ENCODE peak calls at places on chromosomes 1 and 21, in five cellular contexts. One of them, this sample, is unnamed.

GRCh38 chr1:116710326-116711060 is 43.0 kb upstream of the IGSF3 start:
- DNase-seq in lower lobe of right lung: no peak
- DNase-seq in right lobe of liver: no peak
- DNase-seq in mesendoderm: no peak
- DNase-seq in HCT116: no peak
- DNase-seq in this sample: no peak

GRCh38 chr1:72140222-72140621 is 142.1 kb downstream of the NEGR1 start:
- DNase-seq in lower lobe of right lung: no peak
- DNase-seq in mesendoderm: peak; percentile 19
- DNase-seq in HCT116: no peak
- DNase-seq in right lobe of liver: no peak
- DNase-seq in this sample: no peak

GRCh38 chr21:45875416-45875760 is 106.2 kb upstream of the COL6A1 start:
- DNase-seq in right lobe of liver: peak; percentile 5
- DNase-seq in HCT116: no peak
- DNase-seq in lower lobe of right lung: no peak
- DNase-seq in mesendoderm: no peak
- DNase-seq in this sample: peak; percentile 4

GRCh38 chr1:116763116-116763786 is 9.0 kb downstream of the CD2 start:
- DNase-seq in HCT116: no peak
- DNase-seq in lower lobe of right lung: no peak
- DNase-seq in right lobe of liver: no peak
- DNase-seq in mesendoderm: no peak
- DNase-seq in this sample: no peak

GRCh38 chr1:15975358-15975804 is 520 bp downstream of the ZBTB17 start:
- DNase-seq in mesendoderm: peak; percentile 85
- DNase-seq in HCT116: no peak
- DNase-seq in right lobe of liver: peak; percentile 77
- DNase-seq in lower lobe of right lung: peak; percentile 65
- DNase-seq in this sample: peak; percentile 67

GRCh38 chr1:216005916-216006315 is 417.3 kb downstream of the USH2A start:
- DNase-seq in mesendoderm: no peak
- DNase-seq in right lobe of liver: no peak
- DNase-seq in lower lobe of right lung: no peak
- DNase-seq in HCT116: no peak
- DNase-seq in this sample: no peak

GRCh38 chr21:38669186-38669585 is 136.5 kb upstream of the ETS2 start:
- DNase-seq in right lobe of liver: no peak
- DNase-seq in lower lobe of right lung: no peak
- DNase-seq in mesendoderm: peak; percentile 49
- DNase-seq in HCT116: no peak
- DNase-seq in this sample: no peak

GRCh38 chr1:203754455-203754864 is 10.5 kb upstream of the LAX1 start:
- DNase-seq in lower lobe of right lung: no peak
- DNase-seq in right lobe of liver: no peak
- DNase-seq in HCT116: no peak
- DNase-seq in mesendoderm: no peak
- DNase-seq in this sample: no peak

GRCh38 chr1:27418326-27418761 is 25.9 kb downstream of the GPR3 start:
- DNase-seq in mesendoderm: peak; percentile 65
- DNase-seq in HCT116: no peak
- DNase-seq in right lobe of liver: no peak
- DNase-seq in lower lobe of right lung: peak; percentile 62
- DNase-seq in this sample: peak; percentile 65

GRCh38 chr21:32475162-32475812 is 62.8 kb downstream of the EVA1C start:
- DNase-seq in lower lobe of right lung: no peak
- DNase-seq in mesendoderm: no peak
- DNase-seq in HCT116: no peak
- DNase-seq in right lobe of liver: no peak
- DNase-seq in this sample: no peak

GRCh38 chr1:42913426-42914091 is 45.1 kb downstream of the SLC2A1 start:
- DNase-seq in lower lobe of right lung: no peak
- DNase-seq in mesendoderm: peak; percentile 94
- DNase-seq in right lobe of liver: no peak
- DNase-seq in HCT116: peak; percentile 78
- DNase-seq in this sample: no peak

DNA sequence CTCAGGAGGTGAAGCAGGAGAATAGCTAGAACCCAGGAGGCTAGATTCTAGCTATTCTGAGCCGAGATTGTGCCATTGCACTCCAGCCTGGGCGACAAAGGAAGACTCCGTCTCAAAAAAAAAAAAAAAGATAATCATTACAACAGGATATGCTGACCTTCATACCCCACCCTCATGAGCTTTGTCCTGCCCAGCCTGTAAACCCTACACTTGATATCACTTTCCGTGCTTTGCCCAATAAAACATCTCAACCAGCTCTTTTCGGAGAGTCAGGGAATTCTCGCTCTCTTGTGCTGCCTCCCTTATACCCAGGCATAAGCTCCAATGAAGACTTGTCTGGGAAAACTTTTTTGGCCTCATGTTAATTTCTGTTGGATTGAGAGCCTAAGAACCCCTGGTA is 1.5 kb upstream of the TRNAU1AP start:
- DNase-seq in lower lobe of right lung: no peak
- DNase-seq in right lobe of liver: no peak
- DNase-seq in mesendoderm: no peak
- DNase-seq in HCT116: no peak
- DNase-seq in this sample: no peak
- H3K27ac ChIP-seq in lower lobe of right lung: no peak overlapping the region
- H3K27ac ChIP-seq in right lobe of liver: no peak overlapping the region
- H3K27ac ChIP-seq in mesendoderm: no peak overlapping the region
- H3K27ac ChIP-seq in HCT116: no peak overlapping the region
- H3K27ac ChIP-seq in this sample: no peak overlapping the region

DNA sequence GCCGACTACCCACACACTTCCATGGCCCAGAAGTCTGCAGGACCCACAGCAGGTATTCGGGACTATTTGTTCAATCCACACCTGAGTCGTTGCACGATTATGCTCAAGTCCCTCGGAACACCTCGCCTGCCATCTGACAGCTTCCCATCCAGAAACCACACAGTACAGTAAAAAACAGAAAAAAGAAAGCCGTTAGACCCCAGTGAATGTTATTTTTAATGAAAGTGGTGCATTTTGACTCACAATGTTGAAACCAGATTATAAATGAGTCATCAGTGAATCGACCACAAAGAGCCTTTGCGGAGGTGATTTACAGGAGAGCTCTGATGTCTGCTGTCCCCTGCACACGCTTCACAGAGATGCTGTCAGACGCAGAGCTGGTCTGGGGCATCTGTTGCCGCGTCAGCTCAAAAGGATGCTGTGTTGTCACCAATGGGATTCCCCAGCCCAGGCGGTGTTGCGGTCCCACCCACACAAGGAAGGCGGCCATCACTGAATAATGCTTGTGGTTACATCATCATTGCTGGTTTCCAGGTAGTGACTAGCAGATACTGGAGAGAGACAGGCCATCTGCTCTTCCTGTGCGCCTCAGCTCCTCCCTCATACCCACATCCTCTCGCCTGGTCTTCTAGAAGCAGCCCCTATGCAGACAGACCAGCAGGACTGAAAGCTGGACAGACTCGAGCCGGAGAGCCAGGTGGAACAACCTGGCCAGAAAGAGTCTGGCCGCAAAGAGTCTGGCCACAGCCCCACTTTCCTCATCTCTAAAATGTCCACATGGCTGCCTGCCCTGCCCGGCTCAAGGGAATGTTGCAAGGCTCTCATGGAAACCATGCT is 116.8 kb downstream of the TOMM20 start:
- DNase-seq in mesendoderm: peak; percentile 48
- DNase-seq in right lobe of liver: peak; percentile 59
- DNase-seq in lower lobe of right lung: peak; percentile 73
- DNase-seq in HCT116: peak; percentile 81
- DNase-seq in this sample: no peak
- H3K4me3 ChIP-seq in mesendoderm: no peak overlapping the region
- H3K4me3 ChIP-seq in right lobe of liver: no peak overlapping the region
- H3K4me3 ChIP-seq in lower lobe of right lung: no peak overlapping the region
- H3K4me3 ChIP-seq in HCT116: peak overlapping the region; percentile 15
- H3K4me3 ChIP-seq in this sample: no peak overlapping the region

DNA sequence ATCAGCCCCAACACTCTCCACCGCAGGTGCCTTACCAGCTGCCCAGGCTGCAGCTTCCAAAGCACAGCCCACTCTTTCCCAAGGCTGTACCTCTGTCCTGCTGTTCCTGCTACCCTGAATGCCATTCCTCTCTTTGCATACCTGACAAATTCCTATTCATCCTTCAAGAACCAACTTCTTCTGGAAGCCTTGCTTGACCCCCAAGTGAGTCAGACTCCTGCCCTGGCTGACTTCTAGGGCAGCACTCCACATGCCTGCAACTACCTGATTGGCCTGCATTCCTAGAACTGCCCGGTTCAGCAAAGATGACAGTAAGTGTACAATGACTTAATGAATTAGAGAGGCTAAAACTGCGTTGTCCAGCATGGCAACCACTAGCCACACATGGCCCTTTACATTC is 20.8 kb upstream of the PDZK1IP1 start:
- DNase-seq in right lobe of liver: no peak
- DNase-seq in mesendoderm: peak; percentile 88
- DNase-seq in lower lobe of right lung: no peak
- DNase-seq in HCT116: no peak
- DNase-seq in this sample: no peak
- H3K27ac ChIP-seq in right lobe of liver: no peak overlapping the region
- H3K27ac ChIP-seq in mesendoderm: no peak overlapping the region
- H3K27ac ChIP-seq in lower lobe of right lung: no peak overlapping the region
- H3K27ac ChIP-seq in HCT116: no peak overlapping the region
- H3K27ac ChIP-seq in this sample: no peak overlapping the region

DNA sequence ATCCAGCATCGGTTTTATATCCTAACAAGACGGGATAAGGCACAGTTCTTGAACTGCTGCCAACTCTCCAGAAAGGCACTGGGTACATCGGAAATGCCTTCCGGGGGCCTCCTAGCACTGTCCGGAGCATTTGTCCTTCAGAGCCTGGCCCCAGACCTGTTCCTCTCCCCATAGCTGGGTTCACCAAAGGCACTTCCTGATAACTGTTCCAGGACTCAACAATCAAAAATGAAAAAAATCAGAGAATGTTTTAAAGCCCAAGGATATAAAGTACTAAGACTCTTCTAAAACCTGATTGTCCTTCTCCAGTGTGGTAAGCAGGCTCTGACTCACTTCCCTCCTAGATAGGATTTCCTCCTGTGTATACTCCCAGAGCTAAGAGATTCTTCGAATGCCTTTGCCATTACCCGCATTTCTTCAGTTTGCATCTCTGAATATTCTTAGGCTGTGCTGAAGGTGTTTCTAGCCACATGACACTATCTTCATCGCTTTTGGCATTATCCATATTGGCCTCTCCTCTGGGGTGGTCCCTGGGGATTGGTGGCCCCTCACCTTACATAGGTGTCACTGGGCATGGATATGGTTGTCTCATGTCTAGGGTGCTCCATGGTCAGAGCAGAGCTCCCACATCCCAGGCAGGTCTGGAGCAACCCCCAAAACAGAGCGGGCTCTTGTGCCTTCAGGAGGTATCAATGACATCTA is 112.9 kb downstream of the ZBTB18 start:
- DNase-seq in mesendoderm: peak; percentile 98
- DNase-seq in right lobe of liver: no peak
- DNase-seq in HCT116: peak; percentile 83
- DNase-seq in lower lobe of right lung: no peak
- DNase-seq in this sample: no peak
- H3K4me3 ChIP-seq in mesendoderm: no peak overlapping the region
- H3K4me3 ChIP-seq in right lobe of liver: no peak overlapping the region
- H3K4me3 ChIP-seq in HCT116: peak overlapping the region; percentile 45
- H3K4me3 ChIP-seq in lower lobe of right lung: no peak overlapping the region
- H3K4me3 ChIP-seq in this sample: no peak overlapping the region

GRCh38 chr1:51736702-51737101 is 119.8 kb downstream of the OSBPL9 start:
- DNase-seq in mesendoderm: no peak
- DNase-seq in lower lobe of right lung: no peak
- DNase-seq in right lobe of liver: no peak
- DNase-seq in HCT116: peak; percentile 16
- DNase-seq in this sample: no peak
- H3K27ac ChIP-seq in mesendoderm: no peak overlapping the region
- H3K27ac ChIP-seq in lower lobe of right lung: no peak overlapping the region
- H3K27ac ChIP-seq in right lobe of liver: peak overlapping the region; percentile 53
- H3K27ac ChIP-seq in HCT116: no peak overlapping the region
- H3K27ac ChIP-seq in this sample: no peak overlapping the region